ENCODE peak calls at places on chromosome 9, in nine cellular contexts. One of them, this sample, is unnamed.

GRCh38 chr9:124411514-124412227 is 3.6 kb downstream of the PSMB7 start:
- DNase-seq in K562: no peak
- DNase-seq in HepG2: no peak
- DNase-seq in A549: no peak
- DNase-seq in HCT116: no peak
- DNase-seq in endothelial cell of umbilical vein: peak; percentile 75
- DNase-seq in GM12878: no peak
- DNase-seq in SK-N-SH: no peak
- DNase-seq in H1: no peak
- DNase-seq in this sample: no peak

GRCh38 chr9:70495514-70495913 is 81.1 kb upstream of the KLF9 start:
- DNase-seq in K562: peak; percentile 20
- DNase-seq in HCT116: no peak
- DNase-seq in H1: no peak
- DNase-seq in GM12878: no peak
- DNase-seq in endothelial cell of umbilical vein: no peak
- DNase-seq in SK-N-SH: no peak
- DNase-seq in HepG2: no peak
- DNase-seq in A549: no peak
- DNase-seq in this sample: no peak

GRCh38 chr9:135890190-135890861 is 17.0 kb downstream of the CAMSAP1 start:
- DNase-seq in endothelial cell of umbilical vein: no peak
- DNase-seq in HCT116: no peak
- DNase-seq in HepG2: no peak
- DNase-seq in GM12878: no peak
- DNase-seq in SK-N-SH: peak; percentile 52
- DNase-seq in K562: no peak
- DNase-seq in H1: no peak
- DNase-seq in A549: no peak
- DNase-seq in this sample: no peak

GRCh38 chr9:120846251-120846869 is 3.6 kb upstream of the PSMD5 start:
- DNase-seq in HepG2: no peak
- DNase-seq in endothelial cell of umbilical vein: peak; percentile 15
- DNase-seq in A549: no peak
- DNase-seq in H1: no peak
- DNase-seq in GM12878: no peak
- DNase-seq in HCT116: no peak
- DNase-seq in K562: no peak
- DNase-seq in SK-N-SH: no peak
- DNase-seq in this sample: no peak

GRCh38 chr9:86557063-86557766 is 203.0 kb upstream of the TUT7 start:
- DNase-seq in HepG2: no peak
- DNase-seq in A549: no peak
- DNase-seq in GM12878: no peak
- DNase-seq in SK-N-SH: no peak
- DNase-seq in HCT116: no peak
- DNase-seq in H1: no peak
- DNase-seq in endothelial cell of umbilical vein: no peak
- DNase-seq in K562: no peak
- DNase-seq in this sample: peak; percentile 18

GRCh38 chr9:131051592-131052517 is 42.9 kb downstream of the LAMC3 start:
- DNase-seq in HepG2: no peak
- DNase-seq in A549: no peak
- DNase-seq in K562: no peak
- DNase-seq in H1: no peak
- DNase-seq in GM12878: no peak
- DNase-seq in HCT116: no peak
- DNase-seq in endothelial cell of umbilical vein: no peak
- DNase-seq in SK-N-SH: no peak
- DNase-seq in this sample: no peak

GRCh38 chr9:2666569-2666968 is 45.0 kb downstream of the VLDLR start:
- DNase-seq in HepG2: no peak
- DNase-seq in H1: no peak
- DNase-seq in endothelial cell of umbilical vein: no peak
- DNase-seq in K562: no peak
- DNase-seq in GM12878: no peak
- DNase-seq in A549: no peak
- DNase-seq in SK-N-SH: no peak
- DNase-seq in HCT116: no peak
- DNase-seq in this sample: no peak

GRCh38 chr9:36888551-36888950 is 145.5 kb downstream of the PAX5 start:
- DNase-seq in endothelial cell of umbilical vein: no peak
- DNase-seq in HCT116: no peak
- DNase-seq in K562: no peak
- DNase-seq in H1: no peak
- DNase-seq in HepG2: no peak
- DNase-seq in SK-N-SH: no peak
- DNase-seq in A549: no peak
- DNase-seq in GM12878: no peak
- DNase-seq in this sample: no peak

GRCh38 chr9:121282309-121283071 is 14.5 kb downstream of the GSN start:
- DNase-seq in HCT116: no peak
- DNase-seq in endothelial cell of umbilical vein: no peak
- DNase-seq in HepG2: no peak
- DNase-seq in K562: no peak
- DNase-seq in SK-N-SH: no peak
- DNase-seq in A549: no peak
- DNase-seq in GM12878: no peak
- DNase-seq in H1: no peak
- DNase-seq in this sample: peak; percentile 65

GRCh38 chr9:124270504-124271335 is 13.0 kb downstream of the NEK6 start:
- DNase-seq in SK-N-SH: no peak
- DNase-seq in endothelial cell of umbilical vein: peak; percentile 49
- DNase-seq in HepG2: no peak
- DNase-seq in H1: no peak
- DNase-seq in GM12878: no peak
- DNase-seq in HCT116: no peak
- DNase-seq in K562: no peak
- DNase-seq in A549: no peak
- DNase-seq in this sample: no peak

GRCh38 chr9:37466037-37466709 is 923 bp upstream of the ZBTB5 start:
- DNase-seq in K562: peak; percentile 71
- DNase-seq in H1: peak; percentile 43
- DNase-seq in GM12878: no peak
- DNase-seq in A549: peak; percentile 93
- DNase-seq in HCT116: peak; percentile 43
- DNase-seq in SK-N-SH: peak; percentile 66
- DNase-seq in endothelial cell of umbilical vein: peak; percentile 67
- DNase-seq in HepG2: peak; percentile 25
- DNase-seq in this sample: no peak

GRCh38 chr9:125541840-125542243 is 165.2 kb downstream of the MAPKAP1 start:
- DNase-seq in SK-N-SH: peak; percentile 77
- DNase-seq in HCT116: no peak
- DNase-seq in H1: no peak
- DNase-seq in A549: no peak
- DNase-seq in K562: no peak
- DNase-seq in endothelial cell of umbilical vein: peak; percentile 28
- DNase-seq in HepG2: no peak
- DNase-seq in GM12878: no peak
- DNase-seq in this sample: no peak

GRCh38 chr9:33143241-33143642 is 23.9 kb downstream of the B4GALT1 start:
- DNase-seq in HepG2: peak; percentile 50
- DNase-seq in A549: peak; percentile 29
- DNase-seq in GM12878: no peak
- DNase-seq in HCT116: no peak
- DNase-seq in K562: no peak
- DNase-seq in SK-N-SH: no peak
- DNase-seq in endothelial cell of umbilical vein: no peak
- DNase-seq in H1: no peak
- DNase-seq in this sample: peak; percentile 98

GRCh38 chr9:131706608-131706970 is 33.3 kb downstream of the RAPGEF1 start:
- DNase-seq in endothelial cell of umbilical vein: no peak
- DNase-seq in HCT116: no peak
- DNase-seq in A549: no peak
- DNase-seq in GM12878: no peak
- DNase-seq in K562: no peak
- DNase-seq in SK-N-SH: no peak
- DNase-seq in HepG2: peak; percentile 74
- DNase-seq in H1: no peak
- DNase-seq in this sample: no peak

GRCh38 chr9:137339045-137339444 is 37.0 kb upstream of the NRARP start:
- DNase-seq in HepG2: no peak
- DNase-seq in H1: no peak
- DNase-seq in GM12878: no peak
- DNase-seq in SK-N-SH: no peak
- DNase-seq in endothelial cell of umbilical vein: peak; percentile 81
- DNase-seq in K562: no peak
- DNase-seq in A549: no peak
- DNase-seq in HCT116: no peak
- DNase-seq in this sample: no peak

GRCh38 chr9:121637441-121638222 is 13.8 kb upstream of the DAB2IP start:
- DNase-seq in endothelial cell of umbilical vein: peak; percentile 36
- DNase-seq in GM12878: no peak
- DNase-seq in HCT116: no peak
- DNase-seq in H1: no peak
- DNase-seq in SK-N-SH: peak; percentile 66
- DNase-seq in HepG2: no peak
- DNase-seq in K562: no peak
- DNase-seq in A549: no peak
- DNase-seq in this sample: no peak

GRCh38 chr9:124450241-124450924 is at the start of gene ADGRD2:
- DNase-seq in HCT116: no peak
- DNase-seq in endothelial cell of umbilical vein: peak; percentile 4
- DNase-seq in HepG2: no peak
- DNase-seq in A549: no peak
- DNase-seq in SK-N-SH: peak; percentile 95
- DNase-seq in K562: peak; percentile 93
- DNase-seq in H1: peak; percentile 70
- DNase-seq in GM12878: no peak
- DNase-seq in this sample: no peak

GRCh38 chr9:38641985-38642864 is 21.8 kb upstream of the ANKRD18A start:
- DNase-seq in HCT116: peak; percentile 59
- DNase-seq in H1: no peak
- DNase-seq in GM12878: no peak
- DNase-seq in HepG2: peak; percentile 17
- DNase-seq in K562: no peak
- DNase-seq in SK-N-SH: peak; percentile 71
- DNase-seq in A549: peak; percentile 68
- DNase-seq in endothelial cell of umbilical vein: peak; percentile 36
- DNase-seq in this sample: peak; percentile 57

GRCh38 chr9:121445986-121446385 is 53.7 kb downstream of the GGTA1 start:
- DNase-seq in HCT116: peak; percentile 8
- DNase-seq in K562: no peak
- DNase-seq in H1: no peak
- DNase-seq in SK-N-SH: no peak
- DNase-seq in GM12878: no peak
- DNase-seq in HepG2: no peak
- DNase-seq in endothelial cell of umbilical vein: no peak
- DNase-seq in A549: peak; percentile 16
- DNase-seq in this sample: peak; percentile 31

DNA sequence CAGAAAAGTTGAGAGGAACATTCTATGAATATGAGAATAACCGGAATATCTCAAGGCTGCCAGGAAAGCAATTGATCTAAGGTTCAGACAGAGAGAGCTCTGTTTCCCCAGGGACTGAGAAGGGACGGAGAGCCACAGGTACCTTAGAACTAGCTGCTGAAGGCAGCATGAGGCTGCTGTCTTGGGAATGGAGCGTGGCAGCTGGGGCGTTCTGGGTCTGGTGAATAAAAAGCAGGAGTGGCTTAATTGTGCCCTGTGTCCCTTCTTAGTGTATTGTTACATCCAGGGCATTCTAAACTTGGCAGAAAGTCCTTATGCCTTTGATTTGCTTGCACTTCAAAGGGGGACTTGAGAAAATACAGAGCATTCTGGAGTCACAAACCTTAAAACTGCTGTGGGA is 434.5 kb downstream of the KDM4C start:
- DNase-seq in A549: no peak
- DNase-seq in GM12878: no peak
- DNase-seq in endothelial cell of umbilical vein: no peak
- DNase-seq in K562: no peak
- DNase-seq in HepG2: no peak
- DNase-seq in HCT116: no peak
- DNase-seq in SK-N-SH: no peak
- DNase-seq in H1: no peak
- DNase-seq in this sample: no peak
- TF ChIP-seq MAX in A549: no peak
- TF ChIP-seq MAX in GM12878: no peak
- TF ChIP-seq MAX in endothelial cell of umbilical vein: no peak
- TF ChIP-seq MAX in K562: no peak
- TF ChIP-seq MAX in HepG2: no peak
- TF ChIP-seq MAX in HCT116: no peak
- TF ChIP-seq MAX in SK-N-SH: no peak
- TF ChIP-seq MAX in H1: no peak
- TF ChIP-seq MAX in this sample: no peak

GRCh38 chr9:88965473-88965872 is 25.8 kb upstream of the S1PR3 start:
- DNase-seq in HCT116: no peak
- DNase-seq in SK-N-SH: no peak
- DNase-seq in K562: no peak
- DNase-seq in GM12878: no peak
- DNase-seq in HepG2: no peak
- DNase-seq in H1: no peak
- DNase-seq in endothelial cell of umbilical vein: no peak
- DNase-seq in A549: no peak
- DNase-seq in this sample: no peak
- H3K4me3 ChIP-seq in HCT116: no peak overlapping the region
- H3K4me3 ChIP-seq in SK-N-SH: no peak overlapping the region
- H3K4me3 ChIP-seq in K562: no peak overlapping the region
- H3K4me3 ChIP-seq in GM12878: no peak overlapping the region
- H3K4me3 ChIP-seq in HepG2: no peak overlapping the region
- H3K4me3 ChIP-seq in H1: no peak overlapping the region
- H3K4me3 ChIP-seq in endothelial cell of umbilical vein: no peak overlapping the region
- H3K4me3 ChIP-seq in A549: no peak overlapping the region
- H3K4me3 ChIP-seq in this sample: no peak overlapping the region

GRCh38 chr9:127121628-127122175 is 733 bp downstream of the ANGPTL2 start:
- DNase-seq in SK-N-SH: peak; percentile 59
- DNase-seq in H1: no peak
- DNase-seq in endothelial cell of umbilical vein: no peak
- DNase-seq in K562: no peak
- DNase-seq in HepG2: no peak
- DNase-seq in HCT116: no peak
- DNase-seq in GM12878: no peak
- DNase-seq in A549: no peak
- DNase-seq in this sample: no peak
- TF ChIP-seq CTCF in SK-N-SH: no peak
- TF ChIP-seq CTCF in H1: no peak
- TF ChIP-seq CTCF in endothelial cell of umbilical vein: no peak
- TF ChIP-seq CTCF in K562: no peak
- TF ChIP-seq CTCF in HepG2: no peak
- TF ChIP-seq CTCF in HCT116: no peak
- TF ChIP-seq CTCF in GM12878: no peak
- TF ChIP-seq CTCF in A549: no peak
- TF ChIP-seq CTCF in this sample: no peak

DNA sequence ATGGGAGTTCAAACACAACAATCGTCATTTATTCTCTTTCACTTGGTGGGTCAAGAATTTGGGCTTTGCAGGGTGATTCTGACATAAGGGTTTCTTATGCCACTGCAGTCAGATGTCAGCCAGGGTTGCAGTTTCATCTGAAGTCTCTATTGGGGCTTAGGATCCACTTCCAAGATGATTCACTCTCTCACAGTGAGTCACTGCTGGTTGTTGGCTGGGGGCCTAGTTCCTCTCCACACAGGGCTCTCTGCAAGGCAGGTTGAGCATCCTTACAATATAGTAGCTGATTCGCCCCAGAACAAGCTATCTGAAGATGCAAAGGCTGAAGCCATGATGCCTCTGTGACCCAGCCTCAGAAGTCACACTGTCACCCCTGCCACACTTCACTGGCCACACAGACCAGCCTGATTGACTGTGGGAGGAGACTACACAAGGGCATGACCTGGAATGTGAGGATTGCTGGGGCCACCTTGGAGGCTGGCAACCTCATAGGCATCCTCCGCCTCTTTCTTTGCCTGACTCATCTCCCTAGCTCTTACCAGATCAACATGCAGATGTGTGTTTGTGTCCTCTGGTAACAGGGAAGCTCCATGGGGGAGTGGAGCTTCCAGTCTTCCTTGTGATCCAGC is 4.5 kb upstream of the CARD19 start:
- DNase-seq in GM12878: peak; percentile 69
- DNase-seq in HepG2: peak; percentile 50
- DNase-seq in A549: peak; percentile 77
- DNase-seq in H1: no peak
- DNase-seq in K562: no peak
- DNase-seq in SK-N-SH: peak; percentile 7
- DNase-seq in endothelial cell of umbilical vein: peak; percentile 29
- DNase-seq in HCT116: peak; percentile 73
- DNase-seq in this sample: peak; percentile 74
- TF ChIP-seq MAX in GM12878: no peak
- TF ChIP-seq MAX in HepG2: no peak
- TF ChIP-seq MAX in A549: no peak
- TF ChIP-seq MAX in H1: no peak
- TF ChIP-seq MAX in K562: no peak
- TF ChIP-seq MAX in SK-N-SH: no peak
- TF ChIP-seq MAX in endothelial cell of umbilical vein: no peak
- TF ChIP-seq MAX in HCT116: no peak
- TF ChIP-seq MAX in this sample: no peak

This sample was measured in NB4.